ENCODE peak calls at places on chromosomes 16 and 17, in nine cellular contexts. F is upper lobe of right lung; Q is ascending aorta; X is endodermal cell; Z is cardiac muscle cell; C is naive thymus-derived CD4-positive, alpha-beta T cell; T is A549; B is GM23248; O is astrocyte. V is an unnamed sample. For H3K4me1 and H3K9me3, the result is how much of the 10 kb centered on the place peaks cover.

GRCh38 chr17:43402567-43402966 is 3.8 kb downstream of the ARL4D start:
- DNase-seq in F (no peak), O (no peak), B (no peak), Q (no peak), X (no peak), C (no peak), Z (no peak), T (no peak), V (no peak)

GRCh38 chr16:10878644-10879498 is 1.9 kb downstream of the CIITA start:
- DNase-seq in C (no peak), B (peak), O (no peak), F (peak), X (peak), Q (peak), Z (no peak), T (no peak), V (no peak)

GRCh38 chr17:64278614-64279013 is 15.6 kb upstream of the TEX2 start:
- DNase-seq in X (peak), T (peak), C (no peak), F (no peak), Q (no peak), B (peak), Z (no peak), O (peak), V (no peak)

GRCh38 chr16:64579712-64580111 is 542.2 kb downstream of the CDH11 start:
- DNase-seq in F (no peak), X (no peak), Q (no peak), B (no peak), O (no peak), C (no peak), Z (no peak), T (no peak), V (no peak)

GRCh38 chr17:55540414-55541091 is 29.3 kb upstream of the SMIM36 start:
- DNase-seq in T (peak), X (no peak), Q (no peak), O (peak), B (peak), C (no peak), Z (no peak), F (no peak), V (no peak)

GRCh38 chr17:75288784-75289121 is 480 bp downstream of the SLC25A19 start:
- DNase-seq in X (peak), C (no peak), F (peak), Q (no peak), Z (no peak), T (no peak), O (no peak), B (no peak), V (peak)

GRCh38 chr17:64007838-64008282 is 9.7 kb downstream of the PRR29 start:
- DNase-seq in T (no peak), Q (peak), O (no peak), Z (no peak), B (no peak), F (peak), X (peak), C (no peak), V (no peak)

GRCh38 chr17:42832213-42832933 is 824 bp upstream of the PSME3 start:
- DNase-seq in Z (no peak), O (no peak), F (no peak), C (no peak), X (no peak), T (peak), Q (peak), B (peak), V (no peak)

GRCh38 chr16:11389631-11390565 is 44.6 kb downstream of the RMI2 start:
- DNase-seq in T (no peak), Q (no peak), B (no peak), X (peak), F (no peak), O (no peak), C (no peak), Z (no peak), V (no peak)

GRCh38 chr17:76726766-76727718 is at the start of gene METTL23:
- DNase-seq in T (peak), Q (peak), X (peak), B (peak), Z (peak), F (peak), C (peak), O (peak), V (peak)

GRCh38 chr16:27352026-27352425 is 38.3 kb downstream of the IL4R start:
- DNase-seq in B (no peak), Q (no peak), C (no peak), O (no peak), Z (no peak), T (no peak), F (no peak), X (no peak), V (no peak)

GRCh38 chr17:57144567-57144966 is 59.5 kb downstream of the AKAP1 start:
- DNase-seq in C (no peak), F (no peak), B (no peak), X (no peak), Z (no peak), Q (no peak), O (no peak), T (no peak), V (no peak)

GRCh38 chr16:79282806-79283205 is 317.7 kb downstream of the MAF start:
- DNase-seq in B (no peak), X (no peak), T (no peak), C (no peak), Q (no peak), Z (no peak), F (no peak), O (no peak), V (no peak)

GRCh38 chr16:80693553-80693952 is 110.8 kb downstream of the CDYL2 start:
- DNase-seq in B (peak), T (no peak), F (no peak), Q (no peak), Z (no peak), X (no peak), C (no peak), O (peak), V (no peak)

GRCh38 chr17:64781810-64782555 is 119.9 kb upstream of the SMURF2 start:
- DNase-seq in T (no peak), X (peak), F (no peak), Q (peak), O (no peak), C (no peak), B (no peak), Z (no peak), V (no peak)

GRCh38 chr17:1713878-1714487 is 3.8 kb upstream of the TLCD2 start:
- DNase-seq in B (peak), C (no peak), O (no peak), Q (peak), F (peak), X (peak), Z (peak), T (peak), V (peak)

GRCh38 chr17:45408611-45409421 is 23.9 kb downstream of the ARHGAP27 start:
- DNase-seq in Q (no peak), O (no peak), C (no peak), F (no peak), X (peak), Z (peak), T (no peak), B (no peak), V (no peak)

GRCh38 chr16:19524356-19524865 is 669 bp downstream of the CCP110 start:
- DNase-seq in O (no peak), Q (no peak), Z (peak), X (no peak), T (no peak), F (no peak), C (no peak), B (peak), V (peak)

GRCh38 chr16:4392382-4393242 is 21.0 kb downstream of the VASN start:
- DNase-seq in X (peak), Z (peak), F (no peak), O (peak), T (no peak), Q (peak), C (no peak), B (peak), V (no peak)

GRCh38 chr17:35713069-35713728 is 18.2 kb upstream of the RASL10B start:
- DNase-seq in T (no peak), C (no peak), X (no peak), F (no peak), Q (peak), Z (peak), B (peak), O (peak), V (no peak)

GRCh38 chr17:72358465-72358864 is 237.6 kb downstream of the SOX9 start:
- DNase-seq in F (no peak), B (peak), C (no peak), O (peak), T (peak), Z (no peak), Q (no peak), X (no peak), V (no peak)

GRCh38 chr17:33901085-33901484 is 354.0 kb upstream of the CCL2 start:
- DNase-seq in B (no peak), F (no peak), O (no peak), C (no peak), Q (no peak), T (no peak), X (peak), Z (no peak), V (no peak)

GRCh38 chr17:17970699-17971430 is 1.3 kb downstream of the TOM1L2 start:
- DNase-seq in Q (no peak), B (peak), O (peak), F (no peak), X (no peak), T (no peak), Z (no peak), C (no peak), V (no peak)

GRCh38 chr17:6257339-6257738 is 177.6 kb downstream of the AIPL1 start:
- DNase-seq in B (no peak), O (peak), Z (no peak), C (no peak), X (no peak), Q (no peak), F (no peak), T (no peak), V (no peak)

GRCh38 chr16:79571753-79572544 is 28.6 kb downstream of the MAF start:
- DNase-seq in F (no peak), Z (no peak), C (no peak), Q (no peak), X (peak), T (no peak), B (no peak), O (no peak), V (no peak)

GRCh38 chr17:46964315-46965265 is 14.5 kb downstream of the RPRML start:
- DNase-seq in T (no peak), O (no peak), C (no peak), Z (peak), F (peak), B (peak), Q (no peak), X (peak), V (no peak)

GRCh38 chr17:48121921-48122650 is 14.5 kb downstream of the SNX11 start:
- DNase-seq in B (no peak), T (no peak), F (no peak), X (peak), O (no peak), C (no peak), Q (no peak), Z (no peak), V (no peak)

GRCh38 chr17:44830359-44831269 is 527 bp upstream of the GJC1 start:
- DNase-seq in Z (peak), X (peak), C (no peak), B (peak), Q (no peak), O (no peak), F (peak), T (peak), V (peak)

DNA sequence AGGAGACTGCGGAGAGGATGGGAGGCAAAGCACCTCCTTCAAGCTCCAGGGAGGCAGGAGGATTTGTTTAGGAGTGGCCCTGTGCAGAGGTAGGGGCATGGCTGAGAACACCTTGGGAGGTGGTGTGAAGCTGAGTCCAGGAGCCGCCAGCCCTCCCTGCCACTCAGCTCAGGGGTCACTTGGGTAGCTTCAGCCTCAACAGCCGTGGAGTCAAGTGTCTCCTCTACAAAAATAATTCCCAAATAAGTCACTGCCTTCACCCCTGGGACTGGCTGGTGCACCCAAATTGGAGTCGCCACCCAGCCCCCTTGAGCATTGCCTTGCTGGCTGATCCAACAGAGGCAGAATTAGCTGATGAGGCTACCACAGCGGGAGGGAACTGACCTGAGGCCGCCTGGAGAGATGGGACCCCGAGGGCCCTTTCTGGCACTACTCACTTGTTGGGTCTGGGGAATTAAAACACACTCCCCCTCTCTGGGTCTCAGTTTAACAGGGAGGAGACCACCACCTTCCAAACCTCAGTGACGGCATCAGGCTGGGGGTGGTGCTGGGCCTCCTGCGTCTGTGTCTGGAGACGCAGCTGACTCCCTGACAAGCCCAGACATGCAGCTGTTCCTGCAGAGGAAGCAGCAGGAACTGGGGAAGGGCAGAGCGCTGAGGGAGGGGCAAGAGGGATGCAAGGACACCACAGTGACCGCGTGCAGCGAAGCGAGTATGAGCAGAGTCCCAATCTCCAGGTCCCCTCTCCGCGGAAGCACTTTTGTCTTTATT is 87.9 kb upstream of the TOB1 start:
- DNase-seq in F (peak), C (no peak), X (peak), T (no peak), O (peak), B (peak), Z (no peak), Q (peak), V (peak)
- H3K4me1 ChIP-seq in F (under half), C (under half), X (under half), T (under half), O (under half), B (under half), Z (under half), Q (under half), V (under half)

DNA sequence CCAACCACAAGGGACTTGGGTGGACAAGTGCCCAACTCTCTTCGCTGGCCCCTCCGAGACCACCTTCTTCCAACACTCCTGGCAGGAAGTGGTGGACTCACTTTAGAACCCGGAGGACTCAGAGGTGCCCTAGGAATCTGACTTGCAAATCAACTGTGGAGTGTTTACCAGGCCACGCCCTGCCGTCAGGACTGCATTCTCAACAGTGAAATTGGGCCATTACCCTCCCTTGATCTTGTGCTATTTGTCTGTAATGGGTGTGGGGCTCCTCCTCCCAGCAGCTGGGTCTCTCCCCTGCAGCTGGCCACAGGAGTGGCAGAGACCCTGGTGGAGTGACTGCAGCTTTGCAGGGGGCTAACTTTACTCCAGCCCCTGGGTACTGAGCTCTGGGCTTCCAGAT is 212.2 kb upstream of the RPL38 start:
- DNase-seq in X (peak), T (no peak), F (no peak), C (no peak), O (no peak), Z (no peak), B (no peak), Q (no peak), V (no peak)
- H3K9me3 ChIP-seq in X (under half), T (under half), F (under half), C (under half), O (under half), Z (under half), B (under half), Q (under half), V (under half)

DNA sequence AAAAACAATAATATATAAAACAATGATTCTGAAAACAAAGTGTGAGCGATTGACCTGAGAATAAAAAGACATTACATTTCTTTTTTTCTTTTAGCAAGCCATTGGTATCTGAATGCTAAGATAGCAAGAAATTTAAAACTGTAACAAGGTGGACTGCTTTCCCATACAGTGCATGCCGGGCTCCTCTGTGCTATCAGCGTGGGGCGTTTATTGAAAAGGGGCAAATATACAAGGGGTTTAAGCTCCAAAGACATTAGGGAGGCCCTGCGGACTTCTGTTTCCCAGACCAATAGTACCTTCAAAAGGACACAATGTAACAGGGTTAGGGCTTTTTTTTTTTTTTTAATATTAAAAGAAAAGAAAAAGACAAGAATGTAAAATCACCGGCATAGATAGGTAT is 261.3 kb downstream of the ZFHX3 start:
- DNase-seq in X (no peak), F (no peak), T (no peak), Z (no peak), C (no peak), B (no peak), O (no peak), Q (no peak), V (no peak)
- H3K4me3 ChIP-seq in X (peak), F (no peak), T (no peak), Z (no peak), C (no peak), B (no peak), O (no peak), Q (peak), V (no peak)

GRCh38 chr17:66702106-66702936 is 132.6 kb upstream of the CACNG5 start:
- DNase-seq in T (peak), O (no peak), Z (no peak), Q (no peak), F (no peak), B (peak), X (no peak), C (no peak), V (peak)
- H3K4me1 ChIP-seq in T (under half), O (under half), Z (under half), Q (under half), F (under half), B (under half), X (under half), C (under half), V (under half)

GRCh38 chr16:856811-857210 is 56.3 kb upstream of the GNG13 start:
- DNase-seq in X (no peak), F (no peak), Q (no peak), T (no peak), Z (no peak), C (no peak), O (no peak), B (no peak), V (no peak)
- H3K9me3 ChIP-seq in X (under half), F (under half), Q (under half), T (under half), Z (under half), C (under half), O (under half), B (under half), V (under half)

DNA sequence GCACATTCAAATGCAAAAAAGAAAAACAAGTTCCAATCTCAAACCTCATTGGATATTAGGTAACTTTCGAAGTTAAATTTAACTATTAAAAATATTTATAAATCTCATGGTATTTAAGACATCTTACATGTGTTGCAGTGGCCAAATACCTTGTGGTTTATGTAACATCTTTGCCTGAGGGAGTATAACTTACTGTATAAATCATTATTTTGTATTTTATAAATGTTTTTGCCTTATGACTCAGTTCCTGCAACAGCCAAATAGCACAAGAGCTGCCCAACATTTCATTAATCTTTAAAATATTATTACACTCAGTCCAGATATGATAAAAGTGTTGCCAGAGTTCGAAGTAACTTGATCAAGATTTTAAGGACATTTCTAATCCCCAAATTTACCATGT is 43.8 kb downstream of the IRX6 start:
- DNase-seq in O (peak), Q (no peak), Z (no peak), T (no peak), X (no peak), C (no peak), F (no peak), B (peak), V (no peak)
- H3K4me3 ChIP-seq in O (no peak), Q (no peak), Z (no peak), T (no peak), X (no peak), C (no peak), F (no peak), B (peak), V (no peak)

GRCh38 chr16:73063284-73063733 is 15.4 kb upstream of the ZFHX3 start:
- DNase-seq in F (no peak), O (no peak), Z (no peak), B (no peak), Q (no peak), T (no peak), X (peak), C (no peak), V (no peak)
- H3K4me1 ChIP-seq in F (under half), O (half or more), Z (under half), B (under half), Q (under half), T (half or more), X (under half), C (under half), V (under half)

DNA sequence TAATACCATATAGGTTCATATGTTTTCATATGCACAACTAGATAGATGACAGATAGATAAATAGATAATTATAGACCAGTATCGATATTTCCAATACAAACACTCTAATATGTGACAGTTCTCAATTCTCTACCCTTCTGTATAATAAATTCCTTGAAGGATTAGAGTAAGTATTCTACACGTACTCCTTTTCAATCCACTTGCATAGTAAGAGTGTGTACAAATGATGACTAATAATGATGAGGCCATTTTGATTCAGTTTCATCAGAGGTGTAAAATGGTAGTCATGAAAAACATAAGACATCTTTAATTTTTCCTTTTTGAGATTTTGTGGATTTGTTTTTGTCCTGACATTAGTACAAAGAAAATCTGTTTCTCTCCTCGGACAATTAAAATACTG is 188.3 kb upstream of the WSB1 start:
- DNase-seq in X (no peak), F (no peak), T (no peak), O (no peak), Q (no peak), Z (no peak), B (no peak), C (no peak), V (no peak)
- H3K9me3 ChIP-seq in X (under half), F (under half), T (under half), O (under half), Q (under half), Z (under half), B (under half), C (under half), V (under half)

V was measured in HAP-1.